ENCODE peak calls at places on chromosomes 6 and 20, in four cellular contexts. One of them, this sample, is unnamed.

GRCh38 chr20:24674921-24675605 is 205.6 kb downstream of the SYNDIG1 start:
- DNase-seq in ELR: no peak
- DNase-seq in memory B cell: no peak
- DNase-seq in HEK293T: no peak
- DNase-seq in this sample: no peak

GRCh38 chr6:10947966-10948365 is 61.1 kb downstream of the SYCP2L start:
- DNase-seq in ELR: no peak
- DNase-seq in memory B cell: no peak
- DNase-seq in HEK293T: no peak
- DNase-seq in this sample: no peak

GRCh38 chr6:89353702-89354392 is 1.3 kb upstream of the UBE2J1 start:
- DNase-seq in ELR: no peak
- DNase-seq in memory B cell: no peak
- DNase-seq in HEK293T: no peak
- DNase-seq in this sample: no peak

GRCh38 chr6:85498596-85499258 is 48.8 kb downstream of the NT5E start:
- DNase-seq in ELR: no peak
- DNase-seq in memory B cell: no peak
- DNase-seq in HEK293T: no peak
- DNase-seq in this sample: peak; percentile 6

GRCh38 chr6:155219858-155220301 is 43.9 kb upstream of the CLDN20 start:
- DNase-seq in ELR: no peak
- DNase-seq in memory B cell: no peak
- DNase-seq in HEK293T: no peak
- DNase-seq in this sample: no peak

GRCh38 chr6:42042108-42042507 is 8.2 kb upstream of the TAF8 start:
- DNase-seq in ELR: no peak
- DNase-seq in memory B cell: no peak
- DNase-seq in HEK293T: no peak
- DNase-seq in this sample: no peak

GRCh38 chr6:45118684-45119230 is 209.4 kb upstream of the RUNX2 start:
- DNase-seq in ELR: no peak
- DNase-seq in memory B cell: no peak
- DNase-seq in HEK293T: no peak
- DNase-seq in this sample: no peak

GRCh38 chr6:35042041-35042440 is 99.1 kb downstream of the TCP11 start:
- DNase-seq in ELR: no peak
- DNase-seq in memory B cell: no peak
- DNase-seq in HEK293T: no peak
- DNase-seq in this sample: no peak

GRCh38 chr6:145814035-145814500 is 527 bp downstream of the FBXO30 start:
- DNase-seq in ELR: peak; percentile 60
- DNase-seq in memory B cell: no peak
- DNase-seq in HEK293T: peak; percentile 25
- DNase-seq in this sample: no peak

GRCh38 chr20:41862023-41862422 is 243.8 kb upstream of the CHD6 start:
- DNase-seq in ELR: no peak
- DNase-seq in memory B cell: no peak
- DNase-seq in HEK293T: no peak
- DNase-seq in this sample: no peak

GRCh38 chr6:33481192-33481591 is 26.8 kb downstream of the ZBTB9 start:
- DNase-seq in ELR: peak; percentile 27
- DNase-seq in memory B cell: no peak
- DNase-seq in HEK293T: no peak
- DNase-seq in this sample: no peak

GRCh38 chr6:16982827-16983226 is 119.0 kb upstream of the STMND1 start:
- DNase-seq in ELR: no peak
- DNase-seq in memory B cell: no peak
- DNase-seq in HEK293T: no peak
- DNase-seq in this sample: peak; percentile 55

GRCh38 chr6:3438190-3439167 is 18.4 kb downstream of the SLC22A23 start:
- DNase-seq in ELR: peak; percentile 81
- DNase-seq in memory B cell: no peak
- DNase-seq in HEK293T: peak; percentile 71
- DNase-seq in this sample: peak; percentile 83

GRCh38 chr6:36351152-36351571 is 14.5 kb upstream of the BNIP5 start:
- DNase-seq in ELR: no peak
- DNase-seq in memory B cell: no peak
- DNase-seq in HEK293T: no peak
- DNase-seq in this sample: no peak

GRCh38 chr20:11726021-11726420 is 191.7 kb upstream of the BTBD3 start:
- DNase-seq in ELR: no peak
- DNase-seq in memory B cell: no peak
- DNase-seq in HEK293T: no peak
- DNase-seq in this sample: no peak

GRCh38 chr20:2396241-2396814 is 15.6 kb downstream of the TGM6 start:
- DNase-seq in ELR: no peak
- DNase-seq in memory B cell: no peak
- DNase-seq in HEK293T: no peak
- DNase-seq in this sample: no peak

GRCh38 chr6:41335943-41336342 is 535 bp downstream of the NCR2 start:
- DNase-seq in ELR: no peak
- DNase-seq in memory B cell: no peak
- DNase-seq in HEK293T: no peak
- DNase-seq in this sample: no peak